ENCODE peak calls at places on chromosomes 1 and 21, in seven cellular contexts. E, C, G, Y, Q, X and I are unnamed samples. For H3K27me3, the result is how much of the 10 kb centered on the place peaks cover.

GRCh38 chr1:6397844-6398243 is 4.3 kb upstream of the ACOT7 start:
- DNase-seq in E (no peak), C (no peak), G (no peak), Y (no peak), Q (no peak), X (peak), I (no peak)

GRCh38 chr1:46492871-46493270 is 3.2 kb downstream of the DMBX1 start:
- DNase-seq in E (peak), C (no peak), G (no peak), Y (no peak), Q (peak), X (no peak), I (no peak)

GRCh38 chr1:25137521-25138395 is 94.5 kb downstream of the SYF2 start:
- DNase-seq in E (no peak), C (no peak), G (no peak), Y (no peak), Q (no peak), X (no peak), I (no peak)

GRCh38 chr1:85148524-85149250 is 52.1 kb downstream of the SYDE2 start:
- DNase-seq in E (no peak), C (no peak), G (no peak), Y (no peak), Q (no peak), X (no peak), I (no peak)

GRCh38 chr1:227549892-227550291 is 13.5 kb upstream of the ZNF678 start:
- DNase-seq in E (no peak), C (no peak), G (no peak), Y (no peak), Q (no peak), X (no peak), I (no peak)

GRCh38 chr1:235015291-235015990 is 113.2 kb downstream of the TOMM20 start:
- DNase-seq in E (no peak), C (no peak), G (no peak), Y (no peak), Q (no peak), X (no peak), I (no peak)

GRCh38 chr1:94783342-94784264 is 36.6 kb upstream of the SLC44A3 start:
- DNase-seq in E (no peak), C (peak), G (peak), Y (peak), Q (no peak), X (no peak), I (no peak)

GRCh38 chr1:944341-945325 is 14.4 kb downstream of the NOC2L start:
- DNase-seq in E (no peak), C (no peak), G (peak), Y (no peak), Q (no peak), X (no peak), I (no peak)

GRCh38 chr21:15752763-15753407 is 23.1 kb downstream of the USP25 start:
- DNase-seq in E (peak), C (no peak), G (no peak), Y (no peak), Q (peak), X (no peak), I (no peak)

GRCh38 chr1:186894415-186894814 is 65.7 kb downstream of the PLA2G4A start:
- DNase-seq in E (no peak), C (no peak), G (no peak), Y (no peak), Q (no peak), X (no peak), I (no peak)

GRCh38 chr1:158516966-158517365 is 37.2 kb downstream of the OR6Y1 start:
- DNase-seq in E (no peak), C (no peak), G (no peak), Y (no peak), Q (no peak), X (no peak), I (no peak)

GRCh38 chr1:25810341-25811299 is 9.1 kb upstream of the MTFR1L start:
- DNase-seq in E (peak), C (peak), G (peak), Y (peak), Q (peak), X (peak), I (no peak)

GRCh38 chr21:42190492-42190875 is 28.5 kb upstream of the ABCG1 start:
- DNase-seq in E (no peak), C (no peak), G (no peak), Y (no peak), Q (no peak), X (no peak), I (no peak)

GRCh38 chr1:232084584-232085223 is 458.1 kb downstream of the DISC1 start:
- DNase-seq in E (peak), C (no peak), G (no peak), Y (no peak), Q (peak), X (no peak), I (no peak)

GRCh38 chr1:25478633-25479032 is 47.9 kb downstream of the MACO1 start:
- DNase-seq in E (no peak), C (no peak), G (no peak), Y (no peak), Q (no peak), X (no peak), I (no peak)

GRCh38 chr21:33931799-33932390 is 16.3 kb upstream of the ATP5PO start:
- DNase-seq in E (no peak), C (no peak), G (no peak), Y (no peak), Q (no peak), X (peak), I (no peak)

GRCh38 chr1:18635833-18636671 is 5.4 kb downstream of the PAX7 start:
- DNase-seq in E (peak), C (no peak), G (peak), Y (no peak), Q (peak), X (peak), I (no peak)
- H3K27me3 ChIP-seq in E (half or more), C (half or more), G (half or more), Y (half or more), Q (half or more), X (half or more), I (under half)

GRCh38 chr1:167795810-167796740 is 74.3 kb downstream of the MPZL1 start:
- DNase-seq in E (no peak), C (no peak), G (no peak), Y (peak), Q (peak), X (no peak), I (no peak)

GRCh38 chr1:167789501-167789900 is 67.7 kb downstream of the MPZL1 start:
- DNase-seq in E (no peak), C (no peak), G (no peak), Y (no peak), Q (no peak), X (no peak), I (no peak)

GRCh38 chr1:167790117-167790516 is 68.3 kb downstream of the MPZL1 start:
- DNase-seq in E (no peak), C (no peak), G (no peak), Y (no peak), Q (no peak), X (no peak), I (no peak)

GRCh38 chr1:167794043-167794442 is 72.3 kb downstream of the MPZL1 start:
- DNase-seq in E (no peak), C (no peak), G (no peak), Y (no peak), Q (no peak), X (no peak), I (no peak)

GRCh38 chr1:167791281-167792209 is 69.8 kb downstream of the MPZL1 start:
- DNase-seq in E (no peak), C (peak), G (no peak), Y (peak), Q (peak), X (no peak), I (no peak)
- TF ChIP-seq POLR2AphosphoS5 in E (no peak), C (peak), G (peak), Y (peak), Q (no peak), X (peak), I (peak)

GRCh38 chr1:30890502-30891222 is 17.9 kb downstream of the SDC3 start:
- DNase-seq in E (no peak), C (no peak), G (no peak), Y (no peak), Q (no peak), X (no peak), I (no peak)
- H3K27me3 ChIP-seq in E (under half), C (under half), G (under half), Y (under half), Q (under half), X (under half), I (under half)

GRCh38 chr21:31983120-31983519 is 110.3 kb downstream of the HUNK start:
- DNase-seq in E (no peak), C (no peak), G (no peak), Y (no peak), Q (peak), X (no peak), I (no peak)
- TF ChIP-seq POLR2AphosphoS5 in E (no peak), C (no peak), G (no peak), Y (no peak), Q (no peak), X (no peak), I (no peak)